ENCODE peak calls at places on chromosomes 12 and 14, in ten cellular contexts. I is lower leg skin; M is activated CD8-positive, alpha-beta memory T cell treated with anti-CD3 and anti-CD28 coated beads for 1 hour; S is left ventricle myocardium inferior; U is cardiac muscle cell; Q is stimulated activated CD4-positive, alpha-beta T cell treated with anti-CD3 and anti-CD28 coated beads, Interleukin-2, amount 100 ng/mL, for 4 hours; K is H7; B is iris pigment epithelial cell; F is aorta; R is SW 1271. O is an unnamed sample.

GRCh38 chr12:10190558-10191388 is 11.9 kb downstream of the TMEM52B start:
- DNase-seq in I (peak), M (peak), S (peak), U (peak), Q (peak), K (peak), B (peak), F (peak), R (peak), O (no peak)

GRCh38 chr14:20499108-20499507 is 6.2 kb upstream of the RNASE10 start:
- DNase-seq in I (no peak), M (no peak), S (no peak), U (no peak), Q (no peak), K (peak), B (peak), F (no peak), R (no peak), O (no peak)

GRCh38 chr12:58105225-58106119 is 164.1 kb downstream of the ATP23 start:
- DNase-seq in I (no peak), M (no peak), S (no peak), U (no peak), Q (no peak), K (peak), B (peak), F (no peak), R (no peak), O (no peak)

GRCh38 chr12:30953257-30953656 is 26.7 kb downstream of the TSPAN11 start:
- DNase-seq in I (no peak), M (no peak), S (no peak), U (no peak), Q (no peak), K (no peak), B (no peak), F (no peak), R (no peak), O (no peak)

GRCh38 chr12:21336656-21337055 is 1.9 kb upstream of the SLCO1A2 start:
- DNase-seq in I (no peak), M (no peak), S (no peak), U (no peak), Q (no peak), K (no peak), B (no peak), F (no peak), R (no peak), O (no peak)

GRCh38 chr12:57782243-57782607 is 362 bp upstream of the TSFM start:
- DNase-seq in I (no peak), M (no peak), S (no peak), U (no peak), Q (no peak), K (no peak), B (no peak), F (no peak), R (no peak), O (no peak)

GRCh38 chr12:69068431-69068830 is 135.5 kb upstream of the CPM start:
- DNase-seq in I (no peak), M (no peak), S (no peak), U (no peak), Q (no peak), K (no peak), B (peak), F (no peak), R (peak), O (no peak)

GRCh38 chr12:51839310-51839943 is 9.1 kb downstream of the FIGNL2 start:
- DNase-seq in I (no peak), M (no peak), S (no peak), U (peak), Q (no peak), K (no peak), B (no peak), F (no peak), R (no peak), O (no peak)

GRCh38 chr14:77950371-77950770 is 150.5 kb downstream of the ADCK1 start:
- DNase-seq in I (no peak), M (no peak), S (no peak), U (no peak), Q (no peak), K (no peak), B (no peak), F (no peak), R (no peak), O (no peak)

GRCh38 chr12:112126000-112126431 is 656 bp downstream of the TRAFD1 start:
- DNase-seq in I (no peak), M (no peak), S (no peak), U (no peak), Q (no peak), K (peak), B (no peak), F (no peak), R (no peak), O (no peak)

GRCh38 chr12:1847411-1847810 is 27.0 kb downstream of the LRTM2 start:
- DNase-seq in I (no peak), M (no peak), S (no peak), U (no peak), Q (no peak), K (peak), B (no peak), F (no peak), R (no peak), O (no peak)

GRCh38 chr12:109760930-109761630 is 47.5 kb downstream of the FAM222A start:
- DNase-seq in I (no peak), M (no peak), S (no peak), U (no peak), Q (no peak), K (peak), B (no peak), F (peak), R (no peak), O (no peak)

GRCh38 chr12:1234073-1234472 is 243.1 kb downstream of the ERC1 start:
- DNase-seq in I (no peak), M (no peak), S (no peak), U (peak), Q (no peak), K (no peak), B (peak), F (no peak), R (no peak), O (no peak)

GRCh38 chr12:70692681-70693288 is 55.6 kb upstream of the PTPRB start:
- DNase-seq in I (no peak), M (no peak), S (no peak), U (peak), Q (no peak), K (peak), B (peak), F (no peak), R (peak), O (no peak)

GRCh38 chr12:27525373-27525772 is 1.4 kb downstream of the PPFIBP1 start:
- DNase-seq in I (no peak), M (no peak), S (no peak), U (no peak), Q (no peak), K (peak), B (peak), F (no peak), R (peak), O (no peak)

GRCh38 chr14:87638196-87638595 is 354.8 kb downstream of the GALC start:
- DNase-seq in I (no peak), M (no peak), S (no peak), U (no peak), Q (no peak), K (no peak), B (no peak), F (no peak), R (no peak), O (no peak)

GRCh38 chr12:62653740-62654139 is 187.1 kb downstream of the MON2 start:
- DNase-seq in I (no peak), M (no peak), S (no peak), U (no peak), Q (no peak), K (peak), B (no peak), F (no peak), R (no peak), O (no peak)

GRCh38 chr14:91349481-91350074 is 68.0 kb downstream of the CCDC88C start:
- DNase-seq in I (no peak), M (no peak), S (no peak), U (no peak), Q (peak), K (no peak), B (no peak), F (peak), R (no peak), O (no peak)

GRCh38 chr14:99721792-99722516 is 37.9 kb downstream of the CYP46A1 start:
- DNase-seq in I (no peak), M (no peak), S (no peak), U (no peak), Q (no peak), K (peak), B (no peak), F (peak), R (no peak), O (no peak)